ENCODE peak calls at places on chromosomes 4 and X, in five cellular contexts. One of them, this sample, is unnamed.
A peak's percentile ranks its signal among the peaks of the same experiment; 100 is the strongest.

GRCh38 chr4:81472249-81473085 is 760 bp upstream of the RASGEF1B start:
- DNase-seq in HCT116: no peak
- DNase-seq in SK-N-SH: peak; percentile 23
- DNase-seq in GM12878: peak; percentile 24
- DNase-seq in HepG2: peak; percentile 24
- DNase-seq in this sample: peak; percentile 16

GRCh38 chrX:27599928-27600327 is 9.8 kb downstream of the DCAF8L2 start:
- DNase-seq in HepG2: peak; percentile 0
- DNase-seq in SK-N-SH: no peak
- DNase-seq in GM12878: no peak
- DNase-seq in HCT116: no peak
- DNase-seq in this sample: no peak

GRCh38 chrX:88397551-88397950 is 349.5 kb upstream of the CPXCR1 start:
- DNase-seq in HepG2: no peak
- DNase-seq in SK-N-SH: no peak
- DNase-seq in GM12878: no peak
- DNase-seq in HCT116: no peak
- DNase-seq in this sample: no peak

GRCh38 chr4:38488891-38489861 is 174.8 kb upstream of the KLF3 start:
- DNase-seq in GM12878: no peak
- DNase-seq in HCT116: no peak
- DNase-seq in SK-N-SH: no peak
- DNase-seq in HepG2: no peak
- DNase-seq in this sample: no peak

GRCh38 chr4:162849922-162850321 is 316.8 kb downstream of the NAF1 start:
- DNase-seq in HepG2: no peak
- DNase-seq in HCT116: no peak
- DNase-seq in SK-N-SH: no peak
- DNase-seq in GM12878: no peak
- DNase-seq in this sample: no peak

GRCh38 chrX:132488092-132488749 is 617 bp downstream of the MBNL3 start:
- DNase-seq in GM12878: no peak
- DNase-seq in SK-N-SH: no peak
- DNase-seq in HCT116: no peak
- DNase-seq in HepG2: no peak
- DNase-seq in this sample: no peak

GRCh38 chrX:119647552-119648420 is 41.6 kb upstream of the NKRF start:
- DNase-seq in GM12878: peak; percentile 98
- DNase-seq in HepG2: no peak
- DNase-seq in HCT116: no peak
- DNase-seq in SK-N-SH: no peak
- DNase-seq in this sample: no peak

GRCh38 chrX:155997436-155997835 is at the start of gene IL9R:
- DNase-seq in GM12878: peak; percentile 15
- DNase-seq in HepG2: no peak
- DNase-seq in HCT116: no peak
- DNase-seq in SK-N-SH: no peak
- DNase-seq in this sample: no peak

GRCh38 chr4:8697826-8698225 is 105.3 kb downstream of the CPZ start:
- DNase-seq in HCT116: no peak
- DNase-seq in GM12878: no peak
- DNase-seq in HepG2: no peak
- DNase-seq in SK-N-SH: no peak
- DNase-seq in this sample: no peak

GRCh38 chrX:14027511-14028019 is 2.1 kb downstream of the GEMIN8 start:
- DNase-seq in SK-N-SH: no peak
- DNase-seq in HCT116: no peak
- DNase-seq in GM12878: peak; percentile 63
- DNase-seq in HepG2: peak; percentile 1
- DNase-seq in this sample: no peak

GRCh38 chr4:158895797-158896442 is 127.1 kb downstream of the FNIP2 start:
- DNase-seq in HCT116: no peak
- DNase-seq in SK-N-SH: no peak
- DNase-seq in HepG2: no peak
- DNase-seq in GM12878: no peak
- DNase-seq in this sample: peak; percentile 57

GRCh38 chr4:16733509-16733908 is 164.9 kb downstream of the LDB2 start:
- DNase-seq in HCT116: no peak
- DNase-seq in GM12878: no peak
- DNase-seq in HepG2: no peak
- DNase-seq in SK-N-SH: no peak
- DNase-seq in this sample: no peak

GRCh38 chrX:153361781-153362397 is 27.9 kb downstream of the ZNF275 start:
- DNase-seq in HepG2: no peak
- DNase-seq in SK-N-SH: no peak
- DNase-seq in GM12878: no peak
- DNase-seq in HCT116: no peak
- DNase-seq in this sample: no peak
- TF ChIP-seq JUND in HepG2: no peak
- TF ChIP-seq JUND in SK-N-SH: no peak
- TF ChIP-seq JUND in GM12878: no peak
- TF ChIP-seq JUND in HCT116: no peak
- TF ChIP-seq JUND in this sample: no peak

DNA sequence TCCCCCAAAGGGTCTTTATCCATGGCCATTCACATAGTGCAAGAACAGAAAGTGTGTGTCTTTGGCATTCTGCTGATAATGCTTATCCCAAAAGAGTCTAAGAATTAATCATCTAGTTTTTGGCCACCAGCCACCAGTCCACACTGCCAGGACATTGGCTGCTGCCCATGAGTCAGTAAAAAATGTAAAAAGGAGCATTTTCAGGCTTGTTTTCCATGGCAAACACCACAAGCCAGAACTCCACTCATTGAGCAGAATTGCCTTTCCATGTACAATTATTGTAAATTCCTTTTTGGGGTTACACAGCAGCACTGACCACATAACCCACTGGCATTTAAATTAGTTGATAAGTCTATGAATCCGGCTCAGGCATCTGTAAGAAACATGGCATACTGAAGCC is 89.2 kb upstream of the PRDX4 start:
- DNase-seq in HCT116: no peak
- DNase-seq in GM12878: no peak
- DNase-seq in SK-N-SH: no peak
- DNase-seq in HepG2: no peak
- DNase-seq in this sample: no peak
- TF ChIP-seq JUND in HCT116: no peak
- TF ChIP-seq JUND in GM12878: no peak
- TF ChIP-seq JUND in SK-N-SH: no peak
- TF ChIP-seq JUND in HepG2: no peak
- TF ChIP-seq JUND in this sample: no peak

GRCh38 chr4:1249731-1250526 is 999 bp upstream of the CTBP1 start:
- DNase-seq in HepG2: peak; percentile 40
- DNase-seq in SK-N-SH: peak; percentile 13
- DNase-seq in GM12878: no peak
- DNase-seq in HCT116: no peak
- DNase-seq in this sample: no peak
- TF ChIP-seq JUND in HepG2: no peak
- TF ChIP-seq JUND in SK-N-SH: no peak
- TF ChIP-seq JUND in GM12878: peak; percentile 36
- TF ChIP-seq JUND in HCT116: no peak
- TF ChIP-seq JUND in this sample: no peak

GRCh38 chr4:19205853-19206252 is 1045.9 kb upstream of the SLIT2 start:
- DNase-seq in HCT116: no peak
- DNase-seq in HepG2: no peak
- DNase-seq in GM12878: no peak
- DNase-seq in SK-N-SH: no peak
- DNase-seq in this sample: no peak
- TF ChIP-seq JUND in HCT116: no peak
- TF ChIP-seq JUND in HepG2: no peak
- TF ChIP-seq JUND in GM12878: no peak
- TF ChIP-seq JUND in SK-N-SH: no peak
- TF ChIP-seq JUND in this sample: no peak

GRCh38 chrX:124263743-124264142 is 68.7 kb upstream of the TEX13D start:
- DNase-seq in HepG2: no peak
- DNase-seq in GM12878: no peak
- DNase-seq in SK-N-SH: no peak
- DNase-seq in HCT116: no peak
- DNase-seq in this sample: no peak
- TF ChIP-seq JUND in HepG2: no peak
- TF ChIP-seq JUND in GM12878: no peak
- TF ChIP-seq JUND in SK-N-SH: no peak
- TF ChIP-seq JUND in HCT116: no peak
- TF ChIP-seq JUND in this sample: no peak

GRCh38 chr4:66376396-66376795 is 706.1 kb upstream of the EPHA5 start:
- DNase-seq in SK-N-SH: no peak
- DNase-seq in HCT116: no peak
- DNase-seq in GM12878: no peak
- DNase-seq in HepG2: no peak
- DNase-seq in this sample: no peak

GRCh38 chr4:66373268-66373667 is 703.0 kb upstream of the EPHA5 start:
- DNase-seq in SK-N-SH: no peak
- DNase-seq in HCT116: no peak
- DNase-seq in GM12878: no peak
- DNase-seq in HepG2: no peak
- DNase-seq in this sample: no peak

GRCh38 chr4:66376921-66377320 is 706.6 kb upstream of the EPHA5 start:
- DNase-seq in HepG2: no peak
- DNase-seq in SK-N-SH: no peak
- DNase-seq in GM12878: no peak
- DNase-seq in HCT116: no peak
- DNase-seq in this sample: no peak

DNA sequence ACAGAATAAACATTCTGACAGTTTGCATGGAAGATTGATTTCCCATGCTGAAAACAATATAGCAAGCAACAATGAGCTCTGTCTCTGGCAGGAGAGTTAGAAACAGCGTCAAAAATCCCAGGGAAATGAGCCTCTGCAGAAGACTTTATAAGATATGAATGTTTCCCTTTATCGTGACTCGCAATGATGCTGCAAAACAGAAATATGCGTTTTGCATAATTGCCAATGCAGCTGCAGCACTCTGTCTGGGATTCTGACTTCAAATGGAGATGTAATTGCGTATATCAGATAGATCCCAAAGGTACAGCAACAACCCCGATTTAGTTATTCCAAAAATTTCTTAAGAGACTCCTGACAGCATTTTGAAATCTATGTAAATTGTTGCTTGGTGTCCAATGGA is 702.4 kb upstream of the EPHA5 start:
- DNase-seq in GM12878: no peak
- DNase-seq in HepG2: no peak
- DNase-seq in SK-N-SH: no peak
- DNase-seq in HCT116: no peak
- DNase-seq in this sample: no peak
- TF ChIP-seq JUND in GM12878: no peak
- TF ChIP-seq JUND in HepG2: no peak
- TF ChIP-seq JUND in SK-N-SH: no peak
- TF ChIP-seq JUND in HCT116: no peak
- TF ChIP-seq JUND in this sample: no peak

DNA sequence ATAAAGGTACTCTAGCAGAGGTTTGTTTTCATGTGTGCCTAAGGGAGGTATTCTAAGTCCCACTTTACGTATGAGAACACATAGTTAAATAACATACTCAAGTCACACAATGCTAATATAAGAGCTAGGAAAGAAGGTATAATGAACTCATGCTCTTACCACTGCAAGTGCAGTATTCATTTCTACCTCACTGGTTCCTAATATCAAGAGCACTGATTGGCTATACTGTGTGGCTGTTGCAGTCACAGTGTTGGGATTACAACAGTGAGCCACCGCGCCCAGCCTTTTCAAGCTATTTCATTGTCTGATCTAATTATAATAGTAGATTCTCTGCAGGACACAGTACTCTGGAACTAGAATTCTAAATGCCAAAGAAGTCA is 84.0 kb downstream of the PDS5A start:
- DNase-seq in HCT116: no peak
- DNase-seq in HepG2: no peak
- DNase-seq in GM12878: no peak
- DNase-seq in SK-N-SH: no peak
- DNase-seq in this sample: no peak
- TF ChIP-seq JUND in HCT116: no peak
- TF ChIP-seq JUND in HepG2: no peak
- TF ChIP-seq JUND in GM12878: no peak
- TF ChIP-seq JUND in SK-N-SH: no peak
- TF ChIP-seq JUND in this sample: no peak

GRCh38 chrX:50973199-50973598 is 62.7 kb downstream of the BMP15 start:
- DNase-seq in HCT116: no peak
- DNase-seq in SK-N-SH: no peak
- DNase-seq in HepG2: no peak
- DNase-seq in GM12878: no peak
- DNase-seq in this sample: no peak

GRCh38 chrX:50967734-50968133 is 57.2 kb downstream of the BMP15 start:
- DNase-seq in SK-N-SH: no peak
- DNase-seq in GM12878: no peak
- DNase-seq in HepG2: no peak
- DNase-seq in HCT116: no peak
- DNase-seq in this sample: no peak

DNA sequence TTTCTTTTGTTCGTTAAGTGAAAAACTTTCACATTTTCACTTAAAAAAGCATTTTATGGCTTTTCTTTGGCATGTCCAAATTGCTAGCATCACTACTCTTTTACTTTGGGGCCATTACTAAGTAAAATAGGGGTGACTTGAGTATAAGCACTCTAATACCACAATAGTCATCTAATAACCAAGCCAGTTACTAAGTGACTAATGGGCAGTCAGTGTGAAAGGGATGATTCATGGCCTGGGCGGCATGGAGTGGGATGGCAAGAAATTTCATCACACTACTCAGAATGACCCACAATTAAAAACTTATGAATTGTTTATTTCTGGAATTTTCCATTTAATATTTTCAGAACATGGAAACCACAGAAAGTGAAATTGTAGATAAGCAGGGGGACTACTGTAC is 60.9 kb downstream of the BMP15 start:
- DNase-seq in SK-N-SH: no peak
- DNase-seq in GM12878: no peak
- DNase-seq in HCT116: peak; percentile 12
- DNase-seq in HepG2: no peak
- DNase-seq in this sample: no peak
- TF ChIP-seq JUND in SK-N-SH: no peak
- TF ChIP-seq JUND in GM12878: no peak
- TF ChIP-seq JUND in HCT116: no peak
- TF ChIP-seq JUND in HepG2: no peak
- TF ChIP-seq JUND in this sample: no peak